ENCODE peak calls at places on chromosomes 5 and 9, in five cellular contexts. X is psoas muscle, L is A549, U is Panc1, Z is heart right ventricle. Y is an unnamed sample.

GRCh38 chr5:43711496-43711895 is 108.5 kb downstream of the NNT start:
- DNase-seq in X (no peak), L (peak), U (no peak), Z (no peak), Y (no peak)

GRCh38 chr9:5263568-5264218 is 32.5 kb downstream of the INSL4 start:
- DNase-seq in X (no peak), L (peak), U (no peak), Z (no peak), Y (no peak)

GRCh38 chr9:114718801-114719221 is 36.8 kb upstream of the TEX48 start:
- DNase-seq in X (no peak), L (peak), U (no peak), Z (no peak), Y (no peak)

GRCh38 chr5:120436996-120437395 is 27.1 kb upstream of the PRR16 start:
- DNase-seq in X (no peak), L (no peak), U (no peak), Z (no peak), Y (no peak)

GRCh38 chr5:107359033-107359915 is 311.5 kb downstream of the EFNA5 start:
- DNase-seq in X (no peak), L (peak), U (no peak), Z (no peak), Y (no peak)

GRCh38 chr5:57831942-57832341 is 349.3 kb upstream of the ACTBL2 start:
- DNase-seq in X (no peak), L (no peak), U (no peak), Z (no peak), Y (no peak)

GRCh38 chr5:3309538-3309937 is 286.1 kb upstream of the IRX1 start:
- DNase-seq in X (no peak), L (no peak), U (no peak), Z (no peak), Y (no peak)

GRCh38 chr5:147567917-147568598 is 58.2 kb upstream of the DPYSL3 start:
- DNase-seq in X (no peak), L (peak), U (no peak), Z (no peak), Y (no peak)

GRCh38 chr9:18910858-18911257 is 122.2 kb downstream of the SAXO1 start:
- DNase-seq in X (no peak), L (no peak), U (no peak), Z (no peak), Y (no peak)

GRCh38 chr9:71741841-71742648 is 26.3 kb downstream of the CEMIP2 start:
- DNase-seq in X (no peak), L (peak), U (no peak), Z (no peak), Y (no peak)

GRCh38 chr9:977361-978116 is 1.1 kb downstream of the DMRT3 start:
- DNase-seq in X (no peak), L (no peak), U (no peak), Z (no peak), Y (no peak)

GRCh38 chr9:70609542-70610286 is 195.3 kb upstream of the KLF9 start:
- DNase-seq in X (peak), L (no peak), U (no peak), Z (peak), Y (peak)

GRCh38 chr5:78706825-78707224 is 58.3 kb upstream of the LHFPL2 start:
- DNase-seq in X (no peak), L (no peak), U (no peak), Z (no peak), Y (no peak)

GRCh38 chr9:106869028-106869427 is 6.1 kb downstream of the ZNF462 start:
- DNase-seq in X (no peak), L (no peak), U (no peak), Z (no peak), Y (no peak)

GRCh38 chr5:127757576-127757975 is 54.4 kb downstream of the CCDC192 start:
- DNase-seq in X (no peak), L (peak), U (peak), Z (peak), Y (no peak)

GRCh38 chr5:163535290-163535689 is 29.9 kb downstream of the MAT2B start:
- DNase-seq in X (no peak), L (no peak), U (no peak), Z (no peak), Y (no peak)

GRCh38 chr5:350355-350754 is 28.8 kb downstream of the AHRR start:
- DNase-seq in X (no peak), L (peak), U (no peak), Z (no peak), Y (no peak)

GRCh38 chr5:132289097-132289496 is 5.1 kb upstream of the SLC22A4 start:
- DNase-seq in X (no peak), L (no peak), U (no peak), Z (no peak), Y (no peak)

DNA sequence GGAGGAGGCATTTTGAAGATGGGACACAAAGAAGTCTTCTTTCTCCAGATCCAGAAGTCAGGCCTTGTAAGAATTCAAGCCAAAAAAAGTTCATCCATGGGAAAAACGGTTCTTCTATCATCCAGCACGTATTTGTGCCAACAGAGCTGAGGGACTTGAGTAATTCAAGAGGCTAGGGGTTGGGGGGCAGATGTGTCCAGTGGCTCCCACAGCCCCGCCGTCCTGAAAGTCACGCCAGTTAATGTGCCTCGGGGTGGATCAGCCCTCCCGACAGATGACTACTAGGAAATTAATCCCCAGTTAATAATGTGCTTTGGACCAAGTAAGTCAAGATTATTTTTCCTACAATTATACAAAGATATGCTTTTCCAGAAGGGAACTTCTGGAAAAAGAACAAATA is 23.4 kb downstream of the NREP start:
- DNase-seq in X (no peak), L (no peak), U (no peak), Z (no peak), Y (no peak)
- H3K27ac ChIP-seq in X (peak), L (no peak), U (no peak), Z (no peak), Y (peak)

GRCh38 chr9:135344915-135345500 is 134.6 kb upstream of the PPP1R26 start:
- DNase-seq in X (no peak), L (no peak), U (no peak), Z (no peak), Y (no peak)

GRCh38 chr9:135344523-135344901 is 135.1 kb upstream of the PPP1R26 start:
- DNase-seq in X (no peak), L (no peak), U (no peak), Z (no peak), Y (no peak)

GRCh38 chr9:135343136-135343535 is 136.4 kb upstream of the PPP1R26 start:
- DNase-seq in X (no peak), L (no peak), U (no peak), Z (no peak), Y (no peak)

GRCh38 chr9:135342206-135343130 is 137.1 kb upstream of the PPP1R26 start:
- DNase-seq in X (no peak), L (no peak), U (no peak), Z (no peak), Y (no peak)

GRCh38 chr9:135343733-135344522 is 135.7 kb upstream of the PPP1R26 start:
- DNase-seq in X (peak), L (peak), U (peak), Z (peak), Y (no peak)
- TF ChIP-seq CTCF in X (peak), L (peak), U (peak), Z (peak), Y (peak)

GRCh38 chr9:128005938-128006337 is 25.1 kb upstream of the EEIG1 start:
- DNase-seq in X (peak), L (peak), U (no peak), Z (peak), Y (no peak)
- H3K27ac ChIP-seq in X (no peak), L (peak), U (peak), Z (no peak), Y (no peak)

GRCh38 chr5:52262844-52263243 is 524.9 kb upstream of the ITGA1 start:
- DNase-seq in X (no peak), L (no peak), U (no peak), Z (no peak), Y (no peak)
- TF ChIP-seq CTCF in X (no peak), L (no peak), U (no peak), Z (no peak), Y (no peak)

GRCh38 chr9:131484051-131484445 is 18.7 kb upstream of the POMT1 start:
- DNase-seq in X (no peak), L (no peak), U (no peak), Z (no peak), Y (no peak)
- H3K27ac ChIP-seq in X (peak), L (no peak), U (no peak), Z (peak), Y (no peak)